ENCODE peak calls at places on chromosomes 5 and 9, in five cellular contexts. J, E, L, T and Q are unnamed samples. For H3K36me3, the result is how much of the 10 kb centered on the place peaks cover.

GRCh38 chr9:127185931-127186781 is 63.7 kb upstream of the ANGPTL2 start:
- DNase-seq in E (no peak), T (no peak), L (peak), J (no peak), Q (no peak)

GRCh38 chr5:116229131-116229530 is 144.3 kb downstream of the COMMD10 start:
- DNase-seq in E (no peak), T (no peak), J (no peak), L (no peak), Q (no peak)

GRCh38 chr5:149304195-149305072 is 32.8 kb downstream of the AFAP1L1 start:
- DNase-seq in J (no peak), E (no peak), T (no peak), L (no peak), Q (no peak)

GRCh38 chr9:101451498-101451897 is 15.9 kb upstream of the ALDOB start:
- DNase-seq in L (no peak), E (no peak), T (no peak), J (no peak), Q (no peak)

GRCh38 chr5:21665525-21665924 is 1187.6 kb downstream of the CDH12 start:
- DNase-seq in J (no peak), L (no peak), E (no peak), T (no peak), Q (no peak)

GRCh38 chr9:89433826-89434225 is 64.1 kb downstream of the SEMA4D start:
- DNase-seq in T (no peak), L (peak), J (no peak), E (no peak), Q (no peak)

GRCh38 chr5:65867509-65868195 is 58.7 kb upstream of the ERBIN start:
- DNase-seq in J (no peak), T (peak), E (no peak), L (no peak), Q (no peak)

GRCh38 chr5:132070460-132071337 is 2.9 kb upstream of the CSF2 start:
- DNase-seq in L (no peak), T (no peak), J (no peak), E (no peak), Q (no peak)

GRCh38 chr5:38323645-38324295 is 65.4 kb downstream of the EGFLAM start:
- DNase-seq in L (no peak), J (no peak), T (no peak), E (no peak), Q (no peak)

GRCh38 chr9:31950756-31951155 is 433.7 kb upstream of the ACO1 start:
- DNase-seq in J (no peak), T (no peak), E (no peak), L (no peak), Q (no peak)

GRCh38 chr9:115469826-115470225 is 351.9 kb upstream of the TNC start:
- DNase-seq in J (no peak), E (no peak), L (no peak), T (no peak), Q (no peak)

GRCh38 chr5:117455236-117456233 is 880.9 kb upstream of the SEMA6A start:
- DNase-seq in J (no peak), T (no peak), L (peak), E (peak), Q (no peak)

GRCh38 chr5:143128412-143129071 is 274.9 kb downstream of the NR3C1 start:
- DNase-seq in E (no peak), L (no peak), T (no peak), J (no peak), Q (no peak)

GRCh38 chr5:121967187-121967586 is 5.4 kb downstream of the SRFBP1 start:
- DNase-seq in J (no peak), L (no peak), E (no peak), T (peak), Q (no peak)

GRCh38 chr9:16062542-16063240 is 509.8 kb downstream of the CCDC171 start:
- DNase-seq in T (no peak), E (no peak), L (no peak), J (no peak), Q (no peak)

GRCh38 chr9:4875559-4875958 is 82.8 kb downstream of the RCL1 start:
- DNase-seq in E (no peak), L (no peak), J (no peak), T (no peak), Q (no peak)

GRCh38 chr5:118611332-118611945 is 376.9 kb downstream of the DTWD2 start:
- DNase-seq in J (no peak), T (no peak), L (no peak), E (peak), Q (no peak)

GRCh38 chr5:139660105-139660915 is 12.2 kb downstream of the CXXC5 start:
- DNase-seq in L (peak), T (no peak), E (no peak), J (no peak), Q (no peak)

GRCh38 chr9:96494215-96494800 is 44.3 kb downstream of the HABP4 start:
- DNase-seq in T (no peak), J (no peak), E (no peak), L (no peak), Q (no peak)

GRCh38 chr9:96491880-96492525 is 42.0 kb downstream of the HABP4 start:
- DNase-seq in E (no peak), L (no peak), T (no peak), J (no peak), Q (no peak)

GRCh38 chr9:96492993-96493531 is 43.1 kb downstream of the HABP4 start:
- DNase-seq in T (no peak), J (no peak), E (no peak), L (no peak), Q (no peak)

GRCh38 chr9:96495341-96495740 is 45.4 kb downstream of the HABP4 start:
- DNase-seq in J (no peak), L (no peak), E (no peak), T (no peak), Q (no peak)

DNA sequence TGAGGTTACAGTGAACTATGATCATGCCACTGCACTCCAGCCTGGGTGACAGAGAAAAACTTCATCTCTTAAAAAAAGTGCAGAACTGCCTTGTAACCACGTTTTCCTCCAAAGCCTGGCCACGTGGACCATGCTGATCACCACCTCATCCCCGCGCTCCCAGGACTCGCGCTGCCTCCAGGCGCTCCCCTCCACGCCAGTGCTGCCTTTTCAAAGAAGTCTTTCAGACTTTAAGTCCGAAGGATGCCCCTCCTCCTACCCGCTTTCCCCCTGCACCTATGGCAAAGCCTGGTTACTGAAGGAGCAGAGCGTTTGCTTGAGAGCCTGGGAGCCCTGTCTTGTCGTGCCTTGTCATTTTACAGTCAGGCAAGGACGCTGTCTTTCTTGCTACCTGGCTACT is 43.8 kb downstream of the HABP4 start:
- DNase-seq in E (no peak), L (no peak), T (no peak), J (no peak), Q (no peak)
- H3K36me3 ChIP-seq in E (under half), L (under half), T (under half), J (under half), Q (under half)

GRCh38 chr9:95018099-95018927 is 291.8 kb downstream of the AOPEP start:
- DNase-seq in T (no peak), L (no peak), J (no peak), E (peak), Q (no peak)

GRCh38 chr9:95015569-95015968 is 289.1 kb downstream of the AOPEP start:
- DNase-seq in T (no peak), E (no peak), J (no peak), L (no peak), Q (no peak)

GRCh38 chr9:95014917-95015316 is 288.4 kb downstream of the AOPEP start:
- DNase-seq in E (no peak), L (no peak), T (no peak), J (no peak), Q (no peak)

GRCh38 chr9:95017062-95017461 is 290.6 kb downstream of the AOPEP start:
- DNase-seq in T (no peak), E (no peak), L (no peak), J (no peak), Q (no peak)

DNA sequence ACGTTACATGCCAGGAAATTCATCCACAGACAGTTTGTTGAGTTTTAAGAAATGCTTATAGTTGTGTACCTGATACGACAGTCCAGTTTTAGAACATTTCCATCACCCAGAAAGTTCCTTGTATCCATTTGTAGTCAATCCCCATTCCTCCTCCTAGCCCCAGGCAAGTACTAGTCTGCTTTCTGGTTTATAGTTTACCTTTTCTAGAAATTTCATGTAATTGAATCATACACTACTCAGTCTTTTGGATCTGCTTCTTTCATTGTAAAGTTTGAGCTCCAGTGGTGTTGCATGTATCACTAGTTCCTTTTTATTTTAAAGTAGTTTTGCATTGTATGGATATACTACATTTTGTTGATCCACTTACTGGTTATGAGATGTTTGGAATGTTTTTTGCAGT is 291.2 kb downstream of the AOPEP start:
- DNase-seq in E (no peak), J (no peak), T (no peak), L (no peak), Q (no peak)
- H3K36me3 ChIP-seq in E (under half), J (under half), T (under half), L (under half), Q (under half)

GRCh38 chr5:1808466-1808865 is 7.3 kb downstream of the NDUFS6 start:
- DNase-seq in L (no peak), E (no peak), J (no peak), T (no peak), Q (no peak)

GRCh38 chr5:1810581-1811101 is 9.4 kb downstream of the NDUFS6 start:
- DNase-seq in T (no peak), E (no peak), L (no peak), J (no peak), Q (no peak)

GRCh38 chr5:1807479-1808185 is 6.4 kb downstream of the NDUFS6 start:
- DNase-seq in T (no peak), E (no peak), L (no peak), J (no peak), Q (no peak)

GRCh38 chr5:1806974-1807373 is 5.8 kb downstream of the NDUFS6 start:
- DNase-seq in J (no peak), E (no peak), L (no peak), T (no peak), Q (no peak)

DNA sequence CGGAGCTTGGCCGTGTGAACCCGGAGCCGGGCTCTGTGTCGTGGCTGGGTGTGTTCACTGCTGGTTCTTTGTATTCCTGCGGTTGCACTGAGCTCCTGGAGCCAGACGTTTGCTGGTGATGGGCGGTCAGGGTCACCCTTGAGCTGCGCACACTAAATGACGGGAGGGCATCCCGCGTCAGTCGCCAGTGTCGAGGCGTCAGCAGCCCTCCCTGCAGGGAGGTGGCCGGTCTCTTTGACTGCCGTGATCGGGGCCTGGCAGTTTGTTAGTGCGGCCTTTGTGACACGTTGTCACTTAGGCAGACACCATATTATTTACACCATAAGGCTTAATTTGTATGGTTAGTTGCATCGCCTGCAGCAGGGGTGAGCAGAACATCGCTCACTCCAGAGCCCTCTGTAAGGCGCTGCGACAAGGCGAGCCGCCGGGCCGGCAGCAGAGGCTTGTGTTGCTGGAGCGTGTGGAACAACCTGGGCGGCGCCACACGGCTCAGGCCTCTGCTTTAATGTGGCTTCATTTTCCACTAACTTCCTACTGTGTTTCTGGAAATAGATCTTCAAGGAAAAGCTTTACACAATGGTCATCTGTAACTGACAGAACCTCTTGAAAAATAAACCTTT is 8.3 kb downstream of the NDUFS6 start:
- DNase-seq in E (no peak), L (no peak), T (no peak), J (no peak), Q (no peak)
- H3K36me3 ChIP-seq in E (half or more), L (under half), T (half or more), J (under half), Q (under half)

GRCh38 chr5:77771452-77771851 is 4.7 kb downstream of the TBCA start:
- DNase-seq in J (no peak), T (peak), E (no peak), L (no peak), Q (no peak)
- H3K36me3 ChIP-seq in J (under half), T (under half), E (under half), L (under half), Q (under half)

GRCh38 chr5:172429201-172429940 is 25.0 kb downstream of the SH3PXD2B start:
- DNase-seq in T (no peak), E (no peak), L (no peak), J (no peak), Q (no peak)
- H3K36me3 ChIP-seq in T (under half), E (under half), L (under half), J (under half), Q (under half)

GRCh38 chr5:109388407-109388806 is 21.4 kb downstream of the PJA2 start:
- DNase-seq in T (no peak), E (no peak), J (no peak), L (no peak), Q (no peak)

GRCh38 chr5:109394806-109395205 is 15.0 kb downstream of the PJA2 start:
- DNase-seq in J (no peak), T (no peak), L (no peak), E (no peak), Q (no peak)

GRCh38 chr5:109387408-109387974 is 22.3 kb downstream of the PJA2 start:
- DNase-seq in L (no peak), J (no peak), T (no peak), E (no peak), Q (no peak)

GRCh38 chr5:109390188-109390587 is 19.6 kb downstream of the PJA2 start:
- DNase-seq in L (no peak), T (no peak), J (no peak), E (no peak), Q (no peak)
- H3K36me3 ChIP-seq in L (under half), T (under half), J (under half), E (under half), Q (under half)

DNA sequence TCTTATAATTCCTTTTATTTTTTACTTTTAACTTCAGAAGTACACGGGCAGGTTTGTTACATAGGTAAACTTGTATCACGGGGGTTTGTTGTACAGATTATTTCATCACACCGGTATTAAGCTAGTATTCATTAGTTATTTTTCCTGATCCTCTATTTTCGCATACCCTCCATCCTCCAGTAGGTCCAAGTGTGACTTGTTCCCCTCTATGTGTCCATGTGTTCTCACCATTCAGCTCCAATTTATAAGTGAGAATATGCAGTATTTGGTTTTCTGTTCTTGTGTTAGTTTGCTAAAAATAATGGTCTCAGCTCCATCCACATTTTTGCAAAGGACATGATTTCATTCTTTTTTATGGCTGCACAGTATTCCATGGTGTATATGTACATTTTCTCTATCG is 43.1 kb upstream of the IFNE start:
- DNase-seq in E (no peak), L (no peak), T (no peak), J (no peak), Q (no peak)
- H3K36me3 ChIP-seq in E (under half), L (under half), T (under half), J (under half), Q (under half)

DNA sequence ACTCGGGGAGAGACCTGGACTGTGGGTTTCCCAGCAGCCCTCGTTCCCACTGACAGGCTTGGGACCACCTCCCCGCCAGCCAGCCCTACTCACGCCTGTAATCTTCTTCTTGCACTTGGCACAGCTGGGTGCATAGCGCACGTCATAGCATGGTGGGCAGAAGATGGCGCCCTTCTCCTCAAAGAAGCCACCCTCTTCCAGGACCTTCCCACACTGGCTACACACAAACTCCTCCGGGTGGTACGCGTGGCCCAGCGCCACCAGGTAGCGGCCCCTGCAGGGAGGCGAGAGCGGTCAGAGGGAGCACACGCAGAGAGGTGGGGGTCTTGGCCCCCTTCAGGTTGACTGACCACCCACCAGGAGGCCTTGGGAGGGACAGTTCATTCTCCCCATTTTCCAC is 9.4 kb downstream of the PDLIM7 start:
- DNase-seq in T (no peak), J (no peak), E (no peak), L (peak), Q (no peak)
- H3K36me3 ChIP-seq in T (under half), J (half or more), E (half or more), L (under half), Q (under half)

DNA sequence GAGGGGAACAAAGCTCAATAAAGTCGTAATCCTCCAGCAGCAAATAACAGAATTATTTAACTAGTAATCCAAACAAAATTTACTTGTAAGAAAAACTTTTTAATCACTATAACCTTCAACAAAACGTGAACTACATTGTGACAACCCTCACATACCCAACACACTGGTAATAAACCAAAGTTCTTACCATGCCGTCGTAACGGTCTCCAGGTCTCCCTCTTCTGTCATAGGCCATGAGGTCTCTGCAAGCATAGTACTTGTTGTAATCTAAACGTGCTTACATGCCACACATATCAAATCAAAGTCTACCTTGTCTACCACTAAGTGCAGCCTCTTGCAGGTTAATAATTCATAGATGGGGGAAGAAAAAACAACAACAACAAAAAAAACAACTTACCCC is 8.5 kb downstream of the HNRNPK start:
- DNase-seq in L (no peak), E (no peak), T (no peak), J (no peak), Q (no peak)
- H3K36me3 ChIP-seq in L (half or more), E (half or more), T (half or more), J (under half), Q (under half)